ENCODE peak calls at places on chromosomes 13 and 19, in ten cellular contexts. One of them, this sample, is unnamed.
A peak's percentile ranks its signal among the peaks of the same experiment; 100 is the strongest.

GRCh38 chr13:113078895-113079720 is 26.5 kb upstream of the F7 start:
- DNase-seq in stimulated activated CD4-positive, alpha-beta T cell treated with anti-CD3 and anti-CD28 coated beads, Interleukin-2, amount 100 ng/mL, for 48 hours: no peak
- DNase-seq in CD4-positive, alpha-beta T cell: no peak
- DNase-seq in right lobe of liver: no peak
- DNase-seq in activated naive CD8-positive, alpha-beta T cell treated with anti-CD3 and anti-CD28 coated beads for 36 hours: no peak
- DNase-seq in activated CD4-positive, alpha-beta T cell treated with anti-CD3 and anti-CD28 coated beads, Interleukin-2, amount 50 U/mL, for 48 hours: no peak
- DNase-seq in EL: no peak
- DNase-seq in choroid plexus epithelial cell: no peak
- DNase-seq in body of pancreas: no peak
- DNase-seq in psoas muscle: no peak
- DNase-seq in this sample: peak; percentile 59

GRCh38 chr19:46386151-46386550 is 27.2 kb downstream of the CCDC8 start:
- DNase-seq in stimulated activated CD4-positive, alpha-beta T cell treated with anti-CD3 and anti-CD28 coated beads, Interleukin-2, amount 100 ng/mL, for 48 hours: no peak
- DNase-seq in CD4-positive, alpha-beta T cell: no peak
- DNase-seq in right lobe of liver: no peak
- DNase-seq in activated naive CD8-positive, alpha-beta T cell treated with anti-CD3 and anti-CD28 coated beads for 36 hours: no peak
- DNase-seq in activated CD4-positive, alpha-beta T cell treated with anti-CD3 and anti-CD28 coated beads, Interleukin-2, amount 50 U/mL, for 48 hours: no peak
- DNase-seq in EL: no peak
- DNase-seq in choroid plexus epithelial cell: no peak
- DNase-seq in body of pancreas: peak; percentile 7
- DNase-seq in psoas muscle: no peak
- DNase-seq in this sample: no peak

GRCh38 chr19:55341191-55342043 is 1.7 kb downstream of the KMT5C start:
- DNase-seq in stimulated activated CD4-positive, alpha-beta T cell treated with anti-CD3 and anti-CD28 coated beads, Interleukin-2, amount 100 ng/mL, for 48 hours: peak; percentile 60
- DNase-seq in CD4-positive, alpha-beta T cell: no peak
- DNase-seq in right lobe of liver: no peak
- DNase-seq in activated naive CD8-positive, alpha-beta T cell treated with anti-CD3 and anti-CD28 coated beads for 36 hours: peak; percentile 76
- DNase-seq in activated CD4-positive, alpha-beta T cell treated with anti-CD3 and anti-CD28 coated beads, Interleukin-2, amount 50 U/mL, for 48 hours: peak; percentile 83
- DNase-seq in EL: peak; percentile 69
- DNase-seq in choroid plexus epithelial cell: peak; percentile 57
- DNase-seq in body of pancreas: peak; percentile 83
- DNase-seq in psoas muscle: peak; percentile 76
- DNase-seq in this sample: peak; percentile 29

GRCh38 chr13:53311561-53311960 is 282.9 kb downstream of the OLFM4 start:
- DNase-seq in stimulated activated CD4-positive, alpha-beta T cell treated with anti-CD3 and anti-CD28 coated beads, Interleukin-2, amount 100 ng/mL, for 48 hours: no peak
- DNase-seq in CD4-positive, alpha-beta T cell: no peak
- DNase-seq in right lobe of liver: no peak
- DNase-seq in activated naive CD8-positive, alpha-beta T cell treated with anti-CD3 and anti-CD28 coated beads for 36 hours: no peak
- DNase-seq in activated CD4-positive, alpha-beta T cell treated with anti-CD3 and anti-CD28 coated beads, Interleukin-2, amount 50 U/mL, for 48 hours: no peak
- DNase-seq in EL: no peak
- DNase-seq in choroid plexus epithelial cell: no peak
- DNase-seq in body of pancreas: no peak
- DNase-seq in psoas muscle: no peak
- DNase-seq in this sample: no peak

GRCh38 chr13:34640931-34641330 is 301.1 kb upstream of the NBEA start:
- DNase-seq in stimulated activated CD4-positive, alpha-beta T cell treated with anti-CD3 and anti-CD28 coated beads, Interleukin-2, amount 100 ng/mL, for 48 hours: no peak
- DNase-seq in CD4-positive, alpha-beta T cell: no peak
- DNase-seq in right lobe of liver: no peak
- DNase-seq in activated naive CD8-positive, alpha-beta T cell treated with anti-CD3 and anti-CD28 coated beads for 36 hours: no peak
- DNase-seq in activated CD4-positive, alpha-beta T cell treated with anti-CD3 and anti-CD28 coated beads, Interleukin-2, amount 50 U/mL, for 48 hours: no peak
- DNase-seq in EL: no peak
- DNase-seq in choroid plexus epithelial cell: no peak
- DNase-seq in body of pancreas: no peak
- DNase-seq in psoas muscle: no peak
- DNase-seq in this sample: no peak

GRCh38 chr19:7859766-7860165 is 14.4 kb downstream of the PRR36 start:
- DNase-seq in stimulated activated CD4-positive, alpha-beta T cell treated with anti-CD3 and anti-CD28 coated beads, Interleukin-2, amount 100 ng/mL, for 48 hours: no peak
- DNase-seq in CD4-positive, alpha-beta T cell: no peak
- DNase-seq in right lobe of liver: no peak
- DNase-seq in activated naive CD8-positive, alpha-beta T cell treated with anti-CD3 and anti-CD28 coated beads for 36 hours: no peak
- DNase-seq in activated CD4-positive, alpha-beta T cell treated with anti-CD3 and anti-CD28 coated beads, Interleukin-2, amount 50 U/mL, for 48 hours: no peak
- DNase-seq in EL: no peak
- DNase-seq in choroid plexus epithelial cell: no peak
- DNase-seq in body of pancreas: no peak
- DNase-seq in psoas muscle: no peak
- DNase-seq in this sample: no peak

GRCh38 chr13:57409121-57409520 is 222.4 kb upstream of the PCDH17 start:
- DNase-seq in stimulated activated CD4-positive, alpha-beta T cell treated with anti-CD3 and anti-CD28 coated beads, Interleukin-2, amount 100 ng/mL, for 48 hours: no peak
- DNase-seq in CD4-positive, alpha-beta T cell: no peak
- DNase-seq in right lobe of liver: no peak
- DNase-seq in activated naive CD8-positive, alpha-beta T cell treated with anti-CD3 and anti-CD28 coated beads for 36 hours: no peak
- DNase-seq in activated CD4-positive, alpha-beta T cell treated with anti-CD3 and anti-CD28 coated beads, Interleukin-2, amount 50 U/mL, for 48 hours: no peak
- DNase-seq in EL: no peak
- DNase-seq in choroid plexus epithelial cell: no peak
- DNase-seq in body of pancreas: no peak
- DNase-seq in psoas muscle: no peak
- DNase-seq in this sample: peak; percentile 14

GRCh38 chr19:58560007-58560887 is 1.8 kb upstream of the UBE2M start:
- DNase-seq in stimulated activated CD4-positive, alpha-beta T cell treated with anti-CD3 and anti-CD28 coated beads, Interleukin-2, amount 100 ng/mL, for 48 hours: no peak
- DNase-seq in CD4-positive, alpha-beta T cell: no peak
- DNase-seq in right lobe of liver: no peak
- DNase-seq in activated naive CD8-positive, alpha-beta T cell treated with anti-CD3 and anti-CD28 coated beads for 36 hours: no peak
- DNase-seq in activated CD4-positive, alpha-beta T cell treated with anti-CD3 and anti-CD28 coated beads, Interleukin-2, amount 50 U/mL, for 48 hours: no peak
- DNase-seq in EL: no peak
- DNase-seq in choroid plexus epithelial cell: no peak
- DNase-seq in body of pancreas: no peak
- DNase-seq in psoas muscle: no peak
- DNase-seq in this sample: no peak

GRCh38 chr19:19526581-19527370 is 1.9 kb upstream of the YJEFN3 start:
- DNase-seq in stimulated activated CD4-positive, alpha-beta T cell treated with anti-CD3 and anti-CD28 coated beads, Interleukin-2, amount 100 ng/mL, for 48 hours: no peak
- DNase-seq in CD4-positive, alpha-beta T cell: no peak
- DNase-seq in right lobe of liver: no peak
- DNase-seq in activated naive CD8-positive, alpha-beta T cell treated with anti-CD3 and anti-CD28 coated beads for 36 hours: no peak
- DNase-seq in activated CD4-positive, alpha-beta T cell treated with anti-CD3 and anti-CD28 coated beads, Interleukin-2, amount 50 U/mL, for 48 hours: no peak
- DNase-seq in EL: no peak
- DNase-seq in choroid plexus epithelial cell: no peak
- DNase-seq in body of pancreas: no peak
- DNase-seq in psoas muscle: no peak
- DNase-seq in this sample: no peak

GRCh38 chr13:21637296-21637695 is 33.3 kb upstream of the MICU2 start:
- DNase-seq in stimulated activated CD4-positive, alpha-beta T cell treated with anti-CD3 and anti-CD28 coated beads, Interleukin-2, amount 100 ng/mL, for 48 hours: peak; percentile 9
- DNase-seq in CD4-positive, alpha-beta T cell: no peak
- DNase-seq in right lobe of liver: no peak
- DNase-seq in activated naive CD8-positive, alpha-beta T cell treated with anti-CD3 and anti-CD28 coated beads for 36 hours: peak; percentile 22
- DNase-seq in activated CD4-positive, alpha-beta T cell treated with anti-CD3 and anti-CD28 coated beads, Interleukin-2, amount 50 U/mL, for 48 hours: peak; percentile 21
- DNase-seq in EL: peak; percentile 53
- DNase-seq in choroid plexus epithelial cell: peak; percentile 49
- DNase-seq in body of pancreas: peak; percentile 24
- DNase-seq in psoas muscle: no peak
- DNase-seq in this sample: no peak

GRCh38 chr13:47409778-47410177 is 512.9 kb upstream of the HTR2A start:
- DNase-seq in stimulated activated CD4-positive, alpha-beta T cell treated with anti-CD3 and anti-CD28 coated beads, Interleukin-2, amount 100 ng/mL, for 48 hours: no peak
- DNase-seq in CD4-positive, alpha-beta T cell: no peak
- DNase-seq in right lobe of liver: no peak
- DNase-seq in activated naive CD8-positive, alpha-beta T cell treated with anti-CD3 and anti-CD28 coated beads for 36 hours: no peak
- DNase-seq in activated CD4-positive, alpha-beta T cell treated with anti-CD3 and anti-CD28 coated beads, Interleukin-2, amount 50 U/mL, for 48 hours: no peak
- DNase-seq in EL: no peak
- DNase-seq in choroid plexus epithelial cell: no peak
- DNase-seq in body of pancreas: no peak
- DNase-seq in psoas muscle: no peak
- DNase-seq in this sample: no peak

GRCh38 chr19:10045371-10045770 is 32.1 kb downstream of the RDH8 start:
- DNase-seq in stimulated activated CD4-positive, alpha-beta T cell treated with anti-CD3 and anti-CD28 coated beads, Interleukin-2, amount 100 ng/mL, for 48 hours: no peak
- DNase-seq in CD4-positive, alpha-beta T cell: no peak
- DNase-seq in right lobe of liver: no peak
- DNase-seq in activated naive CD8-positive, alpha-beta T cell treated with anti-CD3 and anti-CD28 coated beads for 36 hours: no peak
- DNase-seq in activated CD4-positive, alpha-beta T cell treated with anti-CD3 and anti-CD28 coated beads, Interleukin-2, amount 50 U/mL, for 48 hours: no peak
- DNase-seq in EL: no peak
- DNase-seq in choroid plexus epithelial cell: no peak
- DNase-seq in body of pancreas: no peak
- DNase-seq in psoas muscle: no peak
- DNase-seq in this sample: no peak

GRCh38 chr13:50123515-50123861 is 108.2 kb downstream of the KCNRG start:
- DNase-seq in stimulated activated CD4-positive, alpha-beta T cell treated with anti-CD3 and anti-CD28 coated beads, Interleukin-2, amount 100 ng/mL, for 48 hours: no peak
- DNase-seq in CD4-positive, alpha-beta T cell: no peak
- DNase-seq in right lobe of liver: no peak
- DNase-seq in activated naive CD8-positive, alpha-beta T cell treated with anti-CD3 and anti-CD28 coated beads for 36 hours: no peak
- DNase-seq in activated CD4-positive, alpha-beta T cell treated with anti-CD3 and anti-CD28 coated beads, Interleukin-2, amount 50 U/mL, for 48 hours: no peak
- DNase-seq in EL: no peak
- DNase-seq in choroid plexus epithelial cell: no peak
- DNase-seq in body of pancreas: no peak
- DNase-seq in psoas muscle: no peak
- DNase-seq in this sample: no peak

GRCh38 chr19:41926028-41926860 is 2.0 kb downstream of the ERFL start:
- DNase-seq in stimulated activated CD4-positive, alpha-beta T cell treated with anti-CD3 and anti-CD28 coated beads, Interleukin-2, amount 100 ng/mL, for 48 hours: no peak
- DNase-seq in CD4-positive, alpha-beta T cell: no peak
- DNase-seq in right lobe of liver: no peak
- DNase-seq in activated naive CD8-positive, alpha-beta T cell treated with anti-CD3 and anti-CD28 coated beads for 36 hours: no peak
- DNase-seq in activated CD4-positive, alpha-beta T cell treated with anti-CD3 and anti-CD28 coated beads, Interleukin-2, amount 50 U/mL, for 48 hours: no peak
- DNase-seq in EL: no peak
- DNase-seq in choroid plexus epithelial cell: no peak
- DNase-seq in body of pancreas: no peak
- DNase-seq in psoas muscle: no peak
- DNase-seq in this sample: no peak

GRCh38 chr13:72728290-72728605 is 525 bp downstream of the BORA start:
- DNase-seq in stimulated activated CD4-positive, alpha-beta T cell treated with anti-CD3 and anti-CD28 coated beads, Interleukin-2, amount 100 ng/mL, for 48 hours: no peak
- DNase-seq in CD4-positive, alpha-beta T cell: no peak
- DNase-seq in right lobe of liver: no peak
- DNase-seq in activated naive CD8-positive, alpha-beta T cell treated with anti-CD3 and anti-CD28 coated beads for 36 hours: no peak
- DNase-seq in activated CD4-positive, alpha-beta T cell treated with anti-CD3 and anti-CD28 coated beads, Interleukin-2, amount 50 U/mL, for 48 hours: no peak
- DNase-seq in EL: peak; percentile 4
- DNase-seq in choroid plexus epithelial cell: no peak
- DNase-seq in body of pancreas: no peak
- DNase-seq in psoas muscle: no peak
- DNase-seq in this sample: no peak

GRCh38 chr13:112457081-112457480 is 80.9 kb downstream of the SPACA7 start:
- DNase-seq in stimulated activated CD4-positive, alpha-beta T cell treated with anti-CD3 and anti-CD28 coated beads, Interleukin-2, amount 100 ng/mL, for 48 hours: no peak
- DNase-seq in CD4-positive, alpha-beta T cell: no peak
- DNase-seq in right lobe of liver: no peak
- DNase-seq in activated naive CD8-positive, alpha-beta T cell treated with anti-CD3 and anti-CD28 coated beads for 36 hours: no peak
- DNase-seq in activated CD4-positive, alpha-beta T cell treated with anti-CD3 and anti-CD28 coated beads, Interleukin-2, amount 50 U/mL, for 48 hours: no peak
- DNase-seq in EL: no peak
- DNase-seq in choroid plexus epithelial cell: no peak
- DNase-seq in body of pancreas: no peak
- DNase-seq in psoas muscle: no peak
- DNase-seq in this sample: no peak

GRCh38 chr13:102724923-102725322 is 30.1 kb upstream of the METTL21C start:
- DNase-seq in stimulated activated CD4-positive, alpha-beta T cell treated with anti-CD3 and anti-CD28 coated beads, Interleukin-2, amount 100 ng/mL, for 48 hours: no peak
- DNase-seq in CD4-positive, alpha-beta T cell: no peak
- DNase-seq in right lobe of liver: peak; percentile 49
- DNase-seq in activated naive CD8-positive, alpha-beta T cell treated with anti-CD3 and anti-CD28 coated beads for 36 hours: no peak
- DNase-seq in activated CD4-positive, alpha-beta T cell treated with anti-CD3 and anti-CD28 coated beads, Interleukin-2, amount 50 U/mL, for 48 hours: no peak
- DNase-seq in EL: peak; percentile 52
- DNase-seq in choroid plexus epithelial cell: peak; percentile 90
- DNase-seq in body of pancreas: no peak
- DNase-seq in psoas muscle: no peak
- DNase-seq in this sample: no peak